ENCODE peak calls at places on chromosome 14, in seven cellular contexts. One of them, this sample, is unnamed.

GRCh38 chr14:26597136-26598080 is at the start of gene NOVA1:
- DNase-seq in T follicular helper cell: no peak
- DNase-seq in fibroblast of mammary gland: peak
- DNase-seq in amygdala: peak
- DNase-seq in NCI-H1105: peak
- DNase-seq in EL: no peak
- DNase-seq in HFFc6: no peak
- DNase-seq in this sample: no peak

GRCh38 chr14:20631821-20632389 is 9.6 kb downstream of the OR6S1 start:
- DNase-seq in T follicular helper cell: no peak
- DNase-seq in fibroblast of mammary gland: peak
- DNase-seq in amygdala: no peak
- DNase-seq in NCI-H1105: no peak
- DNase-seq in EL: peak
- DNase-seq in HFFc6: peak
- DNase-seq in this sample: no peak

GRCh38 chr14:105091335-105092123 is 26.3 kb upstream of the GPR132 start:
- DNase-seq in T follicular helper cell: no peak
- DNase-seq in fibroblast of mammary gland: no peak
- DNase-seq in amygdala: no peak
- DNase-seq in NCI-H1105: peak
- DNase-seq in EL: peak
- DNase-seq in HFFc6: peak
- DNase-seq in this sample: no peak

GRCh38 chr14:94000267-94000666 is 3.2 kb downstream of the CCDC197 start:
- DNase-seq in T follicular helper cell: no peak
- DNase-seq in fibroblast of mammary gland: no peak
- DNase-seq in amygdala: no peak
- DNase-seq in NCI-H1105: no peak
- DNase-seq in EL: no peak
- DNase-seq in HFFc6: no peak
- DNase-seq in this sample: no peak

GRCh38 chr14:97707603-97708002 is 910.4 kb downstream of the VRK1 start:
- DNase-seq in T follicular helper cell: no peak
- DNase-seq in fibroblast of mammary gland: no peak
- DNase-seq in amygdala: no peak
- DNase-seq in NCI-H1105: no peak
- DNase-seq in EL: no peak
- DNase-seq in HFFc6: no peak
- DNase-seq in this sample: no peak

GRCh38 chr14:92797935-92798653 is 4.0 kb downstream of the GOLGA5 start:
- DNase-seq in T follicular helper cell: no peak
- DNase-seq in fibroblast of mammary gland: peak
- DNase-seq in amygdala: no peak
- DNase-seq in NCI-H1105: no peak
- DNase-seq in EL: no peak
- DNase-seq in HFFc6: no peak
- DNase-seq in this sample: no peak

GRCh38 chr14:58533417-58533816 is 104.3 kb upstream of the DACT1 start:
- DNase-seq in T follicular helper cell: no peak
- DNase-seq in fibroblast of mammary gland: peak
- DNase-seq in amygdala: peak
- DNase-seq in NCI-H1105: no peak
- DNase-seq in EL: no peak
- DNase-seq in HFFc6: no peak
- DNase-seq in this sample: no peak

GRCh38 chr14:91354221-91354916 is 63.3 kb downstream of the CCDC88C start:
- DNase-seq in T follicular helper cell: no peak
- DNase-seq in fibroblast of mammary gland: peak
- DNase-seq in amygdala: no peak
- DNase-seq in NCI-H1105: no peak
- DNase-seq in EL: no peak
- DNase-seq in HFFc6: no peak
- DNase-seq in this sample: no peak

GRCh38 chr14:30994681-30995620 is 30.5 kb upstream of the AP4S1 start:
- DNase-seq in T follicular helper cell: no peak
- DNase-seq in fibroblast of mammary gland: peak
- DNase-seq in amygdala: no peak
- DNase-seq in NCI-H1105: no peak
- DNase-seq in EL: peak
- DNase-seq in HFFc6: peak
- DNase-seq in this sample: no peak

GRCh38 chr14:76112889-76113611 is 38.7 kb upstream of the GPATCH2L start:
- DNase-seq in T follicular helper cell: no peak
- DNase-seq in fibroblast of mammary gland: no peak
- DNase-seq in amygdala: no peak
- DNase-seq in NCI-H1105: no peak
- DNase-seq in EL: no peak
- DNase-seq in HFFc6: no peak
- DNase-seq in this sample: no peak

GRCh38 chr14:75627406-75627805 is 33.3 kb downstream of the ERG28 start:
- DNase-seq in T follicular helper cell: no peak
- DNase-seq in fibroblast of mammary gland: no peak
- DNase-seq in amygdala: no peak
- DNase-seq in NCI-H1105: no peak
- DNase-seq in EL: no peak
- DNase-seq in HFFc6: no peak
- DNase-seq in this sample: no peak

GRCh38 chr14:94681300-94682060 is 69.3 kb downstream of the SERPINA3 start:
- DNase-seq in T follicular helper cell: no peak
- DNase-seq in fibroblast of mammary gland: peak
- DNase-seq in amygdala: no peak
- DNase-seq in NCI-H1105: no peak
- DNase-seq in EL: peak
- DNase-seq in HFFc6: no peak
- DNase-seq in this sample: no peak

GRCh38 chr14:75069811-75070145 is 337 bp downstream of the ZC2HC1C start:
- DNase-seq in T follicular helper cell: no peak
- DNase-seq in fibroblast of mammary gland: no peak
- DNase-seq in amygdala: no peak
- DNase-seq in NCI-H1105: no peak
- DNase-seq in EL: no peak
- DNase-seq in HFFc6: no peak
- DNase-seq in this sample: no peak

GRCh38 chr14:80618751-80619329 is 322.7 kb downstream of the CEP128 start:
- DNase-seq in T follicular helper cell: no peak
- DNase-seq in fibroblast of mammary gland: no peak
- DNase-seq in amygdala: no peak
- DNase-seq in NCI-H1105: no peak
- DNase-seq in EL: peak
- DNase-seq in HFFc6: no peak
- DNase-seq in this sample: no peak

GRCh38 chr14:49950275-49951250 is 57.7 kb downstream of the ARF6 start:
- DNase-seq in T follicular helper cell: no peak
- DNase-seq in fibroblast of mammary gland: peak
- DNase-seq in amygdala: no peak
- DNase-seq in NCI-H1105: peak
- DNase-seq in EL: no peak
- DNase-seq in HFFc6: no peak
- DNase-seq in this sample: no peak

GRCh38 chr14:22334275-22334577 is 254.8 kb downstream of the DAD1 start:
- DNase-seq in T follicular helper cell: no peak
- DNase-seq in fibroblast of mammary gland: no peak
- DNase-seq in amygdala: no peak
- DNase-seq in NCI-H1105: no peak
- DNase-seq in EL: no peak
- DNase-seq in HFFc6: no peak
- DNase-seq in this sample: no peak

This sample was measured in T-cell.